ENCODE peak calls at places on chromosomes 3 and 15, in six cellular contexts. U is cardiac fibroblast, A is fibroblast of pulmonary artery, C is psoas muscle, P is pons, H is WERI-Rb-1. J is an unnamed sample.

GRCh38 chr3:43190682-43191081 is 84.8 kb upstream of the POMGNT2 start:
- DNase-seq in A (peak), H (no peak), C (no peak), U (peak), P (no peak), J (no peak)

GRCh38 chr15:31164573-31164912 is 63.0 kb upstream of the TRPM1 start:
- DNase-seq in U (no peak), H (no peak), C (no peak), A (no peak), P (no peak), J (no peak)

GRCh38 chr15:62378772-62379171 is 213.7 kb upstream of the C2CD4B start:
- DNase-seq in P (no peak), H (no peak), C (no peak), A (no peak), U (no peak), J (no peak)

GRCh38 chr3:39148116-39149058 is 5.0 kb downstream of the CSRNP1 start:
- DNase-seq in U (no peak), P (no peak), H (peak), C (no peak), A (peak), J (no peak)

GRCh38 chr3:79339846-79340245 is 428.0 kb downstream of the ROBO1 start:
- DNase-seq in U (no peak), C (no peak), P (no peak), A (no peak), H (no peak), J (peak)

GRCh38 chr3:141740349-141740748 is 2.3 kb downstream of the RNF7 start:
- DNase-seq in C (no peak), P (no peak), H (no peak), U (no peak), A (no peak), J (no peak)

GRCh38 chr3:99808163-99808794 is 9.4 kb upstream of the CMSS1 start:
- DNase-seq in H (peak), U (peak), P (peak), C (no peak), A (peak), J (peak)

GRCh38 chr3:139378587-139378986 is 10.9 kb downstream of the COPB2 start:
- DNase-seq in U (no peak), H (no peak), C (no peak), A (no peak), P (no peak), J (no peak)

GRCh38 chr15:75597667-75598341 is 18.7 kb upstream of the PTPN9 start:
- DNase-seq in C (no peak), U (peak), A (peak), H (no peak), P (no peak), J (no peak)

J was measured in mucosa of gallbladder.